ENCODE peak calls at places on chromosomes 13 and 19, in seven cellular contexts. One of them, this sample, is unnamed. For H3K36me3 and H3K27me3, the result is how much of the 10 kb centered on the place peaks cover.

GRCh38 chr19:8208710-8209110 is 460 bp upstream of the CERS4 start:
- DNase-seq in neural progenitor cell: no peak
- DNase-seq in right atrium auricular region: peak
- DNase-seq in K562: peak
- DNase-seq in Panc1: no peak
- DNase-seq in SK-N-SH: no peak
- DNase-seq in CD4-positive, CD25-positive, alpha-beta regulatory T cell: no peak
- DNase-seq in this sample: peak

GRCh38 chr13:106772202-106772601 is 204.3 kb upstream of the ARGLU1 start:
- DNase-seq in neural progenitor cell: no peak
- DNase-seq in right atrium auricular region: no peak
- DNase-seq in K562: no peak
- DNase-seq in Panc1: no peak
- DNase-seq in SK-N-SH: no peak
- DNase-seq in CD4-positive, CD25-positive, alpha-beta regulatory T cell: no peak
- DNase-seq in this sample: no peak

GRCh38 chr19:57992841-57993240 is 9.8 kb downstream of the ZNF606 start:
- DNase-seq in neural progenitor cell: no peak
- DNase-seq in right atrium auricular region: no peak
- DNase-seq in K562: no peak
- DNase-seq in Panc1: no peak
- DNase-seq in SK-N-SH: no peak
- DNase-seq in CD4-positive, CD25-positive, alpha-beta regulatory T cell: no peak
- DNase-seq in this sample: no peak

GRCh38 chr13:75405976-75406703 is 75.8 kb downstream of the TBC1D4 start:
- DNase-seq in neural progenitor cell: peak
- DNase-seq in right atrium auricular region: no peak
- DNase-seq in K562: no peak
- DNase-seq in Panc1: no peak
- DNase-seq in SK-N-SH: no peak
- DNase-seq in CD4-positive, CD25-positive, alpha-beta regulatory T cell: no peak
- DNase-seq in this sample: no peak

GRCh38 chr19:28242317-28242927 is 970.5 kb downstream of the UQCRFS1 start:
- DNase-seq in neural progenitor cell: peak
- DNase-seq in right atrium auricular region: no peak
- DNase-seq in K562: peak
- DNase-seq in Panc1: no peak
- DNase-seq in SK-N-SH: peak
- DNase-seq in CD4-positive, CD25-positive, alpha-beta regulatory T cell: no peak
- DNase-seq in this sample: no peak

GRCh38 chr19:5691930-5692784 is 2.1 kb downstream of the RPL36 start:
- DNase-seq in neural progenitor cell: no peak
- DNase-seq in right atrium auricular region: no peak
- DNase-seq in K562: peak
- DNase-seq in Panc1: no peak
- DNase-seq in SK-N-SH: peak
- DNase-seq in CD4-positive, CD25-positive, alpha-beta regulatory T cell: no peak
- DNase-seq in this sample: no peak

GRCh38 chr19:674282-675151 is 1.7 kb upstream of the FSTL3 start:
- DNase-seq in neural progenitor cell: no peak
- DNase-seq in right atrium auricular region: no peak
- DNase-seq in K562: no peak
- DNase-seq in Panc1: no peak
- DNase-seq in SK-N-SH: no peak
- DNase-seq in CD4-positive, CD25-positive, alpha-beta regulatory T cell: no peak
- DNase-seq in this sample: no peak

GRCh38 chr13:102686024-102686423 is 8.8 kb downstream of the METTL21C start:
- DNase-seq in neural progenitor cell: no peak
- DNase-seq in right atrium auricular region: no peak
- DNase-seq in K562: no peak
- DNase-seq in Panc1: no peak
- DNase-seq in SK-N-SH: no peak
- DNase-seq in CD4-positive, CD25-positive, alpha-beta regulatory T cell: no peak
- DNase-seq in this sample: no peak

GRCh38 chr19:33273065-33273736 is 29.1 kb downstream of the CEBPA start:
- DNase-seq in neural progenitor cell: no peak
- DNase-seq in right atrium auricular region: no peak
- DNase-seq in K562: no peak
- DNase-seq in Panc1: no peak
- DNase-seq in SK-N-SH: no peak
- DNase-seq in CD4-positive, CD25-positive, alpha-beta regulatory T cell: no peak
- DNase-seq in this sample: no peak

GRCh38 chr13:33696530-33696929 is 121.4 kb upstream of the RFC3 start:
- DNase-seq in neural progenitor cell: no peak
- DNase-seq in right atrium auricular region: no peak
- DNase-seq in K562: no peak
- DNase-seq in Panc1: no peak
- DNase-seq in SK-N-SH: no peak
- DNase-seq in CD4-positive, CD25-positive, alpha-beta regulatory T cell: no peak
- DNase-seq in this sample: no peak

GRCh38 chr13:20717581-20718542 is 14.4 kb downstream of the IL17D start:
- DNase-seq in neural progenitor cell: no peak
- DNase-seq in right atrium auricular region: no peak
- DNase-seq in K562: no peak
- DNase-seq in Panc1: no peak
- DNase-seq in SK-N-SH: no peak
- DNase-seq in CD4-positive, CD25-positive, alpha-beta regulatory T cell: no peak
- DNase-seq in this sample: no peak

GRCh38 chr13:79724348-79725103 is 243.6 kb downstream of the NDFIP2 start:
- DNase-seq in neural progenitor cell: no peak
- DNase-seq in right atrium auricular region: no peak
- DNase-seq in K562: no peak
- DNase-seq in Panc1: no peak
- DNase-seq in SK-N-SH: no peak
- DNase-seq in CD4-positive, CD25-positive, alpha-beta regulatory T cell: no peak
- DNase-seq in this sample: no peak

GRCh38 chr13:32254416-32254815 is 60.7 kb downstream of the ZAR1L start:
- DNase-seq in neural progenitor cell: no peak
- DNase-seq in right atrium auricular region: no peak
- DNase-seq in K562: no peak
- DNase-seq in Panc1: no peak
- DNase-seq in SK-N-SH: no peak
- DNase-seq in CD4-positive, CD25-positive, alpha-beta regulatory T cell: no peak
- DNase-seq in this sample: no peak

GRCh38 chr13:32254916-32255743 is 60.0 kb downstream of the ZAR1L start:
- DNase-seq in neural progenitor cell: no peak
- DNase-seq in right atrium auricular region: no peak
- DNase-seq in K562: no peak
- DNase-seq in Panc1: no peak
- DNase-seq in SK-N-SH: no peak
- DNase-seq in CD4-positive, CD25-positive, alpha-beta regulatory T cell: no peak
- DNase-seq in this sample: no peak

GRCh38 chr13:32252812-32253440 is 62.2 kb downstream of the ZAR1L start:
- DNase-seq in neural progenitor cell: no peak
- DNase-seq in right atrium auricular region: no peak
- DNase-seq in K562: no peak
- DNase-seq in Panc1: no peak
- DNase-seq in SK-N-SH: no peak
- DNase-seq in CD4-positive, CD25-positive, alpha-beta regulatory T cell: no peak
- DNase-seq in this sample: no peak

GRCh38 chr13:32255744-32256120 is 59.4 kb downstream of the ZAR1L start:
- DNase-seq in neural progenitor cell: no peak
- DNase-seq in right atrium auricular region: no peak
- DNase-seq in K562: no peak
- DNase-seq in Panc1: no peak
- DNase-seq in SK-N-SH: no peak
- DNase-seq in CD4-positive, CD25-positive, alpha-beta regulatory T cell: no peak
- DNase-seq in this sample: no peak

DNA sequence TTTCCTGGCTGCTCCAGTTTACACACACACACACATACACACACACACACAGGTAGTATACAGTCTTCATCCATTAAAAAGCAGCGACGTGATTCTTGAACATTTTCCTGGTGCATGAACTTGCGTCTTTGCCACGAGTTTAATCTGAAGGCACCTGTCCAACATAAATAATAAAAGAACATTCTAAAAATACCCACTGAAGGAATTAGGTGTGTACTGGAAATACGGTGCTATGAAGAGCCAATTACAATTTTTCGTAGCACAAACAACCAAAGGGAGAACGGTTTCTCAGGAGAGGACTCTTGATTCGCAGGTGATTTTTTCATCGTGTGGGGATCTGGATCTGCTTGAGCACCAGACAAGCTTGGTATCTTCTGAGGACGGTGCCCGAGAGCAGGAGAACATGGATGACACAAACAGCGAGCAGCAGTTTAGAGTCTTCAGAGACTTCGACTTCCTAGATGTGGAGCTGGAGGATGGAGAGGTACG is 61.2 kb downstream of the ZAR1L start:
- DNase-seq in neural progenitor cell: no peak
- DNase-seq in right atrium auricular region: no peak
- DNase-seq in K562: no peak
- DNase-seq in Panc1: no peak
- DNase-seq in SK-N-SH: no peak
- DNase-seq in CD4-positive, CD25-positive, alpha-beta regulatory T cell: no peak
- DNase-seq in this sample: no peak
- H3K36me3 ChIP-seq in neural progenitor cell: under half
- H3K36me3 ChIP-seq in right atrium auricular region: under half
- H3K36me3 ChIP-seq in K562: under half
- H3K36me3 ChIP-seq in Panc1: under half
- H3K36me3 ChIP-seq in SK-N-SH: under half
- H3K36me3 ChIP-seq in CD4-positive, CD25-positive, alpha-beta regulatory T cell: under half
- H3K36me3 ChIP-seq in this sample: under half

GRCh38 chr19:41995959-41996797 is 2.1 kb upstream of the ATP1A3 start:
- DNase-seq in neural progenitor cell: peak
- DNase-seq in right atrium auricular region: no peak
- DNase-seq in K562: peak
- DNase-seq in Panc1: no peak
- DNase-seq in SK-N-SH: peak
- DNase-seq in CD4-positive, CD25-positive, alpha-beta regulatory T cell: no peak
- DNase-seq in this sample: no peak

GRCh38 chr19:41991025-41991424 is 3.0 kb downstream of the ATP1A3 start:
- DNase-seq in neural progenitor cell: peak
- DNase-seq in right atrium auricular region: no peak
- DNase-seq in K562: no peak
- DNase-seq in Panc1: no peak
- DNase-seq in SK-N-SH: no peak
- DNase-seq in CD4-positive, CD25-positive, alpha-beta regulatory T cell: no peak
- DNase-seq in this sample: no peak

GRCh38 chr19:41994994-41995958 is 1.2 kb upstream of the ATP1A3 start:
- DNase-seq in neural progenitor cell: no peak
- DNase-seq in right atrium auricular region: no peak
- DNase-seq in K562: no peak
- DNase-seq in Panc1: no peak
- DNase-seq in SK-N-SH: no peak
- DNase-seq in CD4-positive, CD25-positive, alpha-beta regulatory T cell: no peak
- DNase-seq in this sample: no peak

GRCh38 chr19:41994521-41994971 is 516 bp upstream of the ATP1A3 start:
- DNase-seq in neural progenitor cell: no peak
- DNase-seq in right atrium auricular region: no peak
- DNase-seq in K562: no peak
- DNase-seq in Panc1: no peak
- DNase-seq in SK-N-SH: peak
- DNase-seq in CD4-positive, CD25-positive, alpha-beta regulatory T cell: no peak
- DNase-seq in this sample: no peak

DNA sequence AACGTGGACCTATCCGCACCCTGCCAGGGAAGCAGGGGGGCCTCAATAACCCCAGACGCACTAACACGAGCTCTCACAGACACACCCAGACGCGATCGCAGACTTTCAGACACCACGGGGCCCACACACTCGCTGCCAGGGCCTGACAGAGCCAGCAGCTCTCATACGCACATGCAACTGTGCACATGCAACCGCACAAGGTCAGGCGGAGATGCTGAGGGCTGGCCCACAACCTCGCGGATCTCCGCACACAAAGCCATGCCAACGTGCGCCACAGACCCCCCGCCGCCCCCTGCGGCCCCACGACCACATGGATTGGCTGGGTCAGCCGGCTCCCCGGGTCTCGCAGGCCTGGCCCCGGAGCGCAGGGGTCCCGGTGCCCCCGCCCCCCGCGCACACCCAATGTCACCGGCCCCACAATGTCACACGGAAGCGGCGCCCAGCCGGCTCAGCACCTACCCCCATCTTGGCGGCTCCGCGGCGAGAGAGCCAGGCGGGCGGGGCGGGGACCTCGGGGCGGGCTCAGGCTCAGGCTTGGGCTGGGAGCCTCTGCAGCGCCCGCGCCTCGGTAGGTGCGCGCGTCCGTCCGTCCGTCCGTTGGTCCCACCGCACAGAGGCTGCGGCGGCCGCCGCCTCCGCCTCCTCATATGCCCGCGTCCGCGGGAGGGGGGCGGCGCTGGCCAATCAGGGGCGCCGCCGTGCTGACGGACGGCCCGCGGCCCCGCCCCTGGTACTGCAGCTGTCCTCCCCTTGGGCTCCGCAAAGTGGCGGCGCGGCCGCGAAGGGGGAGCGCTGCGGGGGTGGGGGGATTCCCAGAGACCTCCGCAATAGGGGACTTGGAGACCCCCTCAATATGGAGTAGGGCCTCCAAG is at the start of gene ATP1A3:
- DNase-seq in neural progenitor cell: peak
- DNase-seq in right atrium auricular region: no peak
- DNase-seq in K562: peak
- DNase-seq in Panc1: no peak
- DNase-seq in SK-N-SH: peak
- DNase-seq in CD4-positive, CD25-positive, alpha-beta regulatory T cell: peak
- DNase-seq in this sample: no peak
- H3K27me3 ChIP-seq in neural progenitor cell: half or more
- H3K27me3 ChIP-seq in right atrium auricular region: under half
- H3K27me3 ChIP-seq in K562: half or more
- H3K27me3 ChIP-seq in Panc1: under half
- H3K27me3 ChIP-seq in SK-N-SH: under half
- H3K27me3 ChIP-seq in CD4-positive, CD25-positive, alpha-beta regulatory T cell: under half
- H3K27me3 ChIP-seq in this sample: under half

DNA sequence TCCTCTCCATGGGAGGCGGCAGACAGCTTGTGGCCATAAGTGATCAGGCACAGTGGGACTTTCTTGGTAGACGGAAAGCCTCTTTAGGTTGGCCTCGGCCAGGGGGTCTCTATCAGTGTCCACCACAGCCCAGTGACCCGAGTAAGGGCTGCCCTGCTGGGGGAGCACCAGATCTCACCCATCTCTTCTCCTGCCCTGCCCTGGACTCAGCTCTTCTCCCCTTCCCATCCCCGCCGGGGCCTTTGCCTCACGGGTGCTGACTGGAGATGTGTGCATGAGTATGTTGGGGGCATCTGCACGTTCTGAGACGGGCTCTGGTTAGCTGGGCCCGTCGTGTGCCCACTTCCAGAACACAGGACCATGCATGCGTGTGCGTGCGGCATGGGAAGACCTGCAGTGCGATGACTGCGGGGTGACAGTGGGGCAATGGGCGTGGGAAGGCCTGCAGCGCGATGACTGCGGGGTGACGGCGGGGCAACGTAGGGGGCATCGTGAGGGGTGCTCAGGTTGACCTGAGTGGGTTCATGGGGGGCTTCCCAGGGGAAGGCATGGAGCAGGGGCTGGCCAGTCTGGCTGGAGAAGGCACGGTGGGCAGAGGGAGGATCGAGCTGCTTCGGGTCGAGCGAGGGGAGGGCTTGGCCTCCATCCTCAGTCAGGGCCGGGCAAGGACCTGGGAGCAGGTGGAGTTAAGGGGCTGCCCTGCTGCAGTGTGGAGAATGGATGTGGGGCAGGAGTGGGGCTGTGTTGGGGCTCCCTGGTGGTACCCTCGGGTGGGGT is 15.9 kb downstream of the EPN1 start:
- DNase-seq in neural progenitor cell: no peak
- DNase-seq in right atrium auricular region: no peak
- DNase-seq in K562: no peak
- DNase-seq in Panc1: no peak
- DNase-seq in SK-N-SH: no peak
- DNase-seq in CD4-positive, CD25-positive, alpha-beta regulatory T cell: no peak
- DNase-seq in this sample: no peak
- H3K36me3 ChIP-seq in neural progenitor cell: under half
- H3K36me3 ChIP-seq in right atrium auricular region: half or more
- H3K36me3 ChIP-seq in K562: half or more
- H3K36me3 ChIP-seq in Panc1: under half
- H3K36me3 ChIP-seq in SK-N-SH: under half
- H3K36me3 ChIP-seq in CD4-positive, CD25-positive, alpha-beta regulatory T cell: half or more
- H3K36me3 ChIP-seq in this sample: half or more

GRCh38 chr19:46447824-46448223 is 19.1 kb upstream of the PNMA8C start:
- DNase-seq in neural progenitor cell: no peak
- DNase-seq in right atrium auricular region: no peak
- DNase-seq in K562: no peak
- DNase-seq in Panc1: no peak
- DNase-seq in SK-N-SH: no peak
- DNase-seq in CD4-positive, CD25-positive, alpha-beta regulatory T cell: no peak
- DNase-seq in this sample: no peak
- H3K27me3 ChIP-seq in neural progenitor cell: under half
- H3K27me3 ChIP-seq in right atrium auricular region: under half
- H3K27me3 ChIP-seq in K562: under half
- H3K27me3 ChIP-seq in Panc1: under half
- H3K27me3 ChIP-seq in SK-N-SH: under half
- H3K27me3 ChIP-seq in CD4-positive, CD25-positive, alpha-beta regulatory T cell: under half
- H3K27me3 ChIP-seq in this sample: under half

This sample was measured in lung.